ENCODE peak calls at places on chromosome 3, in seven cellular contexts. P, Y, S, L, I, K and V are unnamed samples.

GRCh38 chr3:193010191-193010590 is 92.5 kb upstream of the MB21D2 start:
- DNase-seq in P (no peak), Y (no peak), S (no peak), L (no peak), I (peak), K (no peak), V (no peak)

GRCh38 chr3:124260206-124260915 is 268.4 kb upstream of the ROPN1 start:
- DNase-seq in P (peak), Y (peak), S (no peak), L (no peak), I (peak), K (peak), V (no peak)

GRCh38 chr3:22176911-22177310 is 425.9 kb upstream of the ZNF385D start:
- DNase-seq in P (no peak), Y (no peak), S (no peak), L (no peak), I (no peak), K (no peak), V (no peak)

GRCh38 chr3:29555590-29555989 is 274.7 kb downstream of the RBMS3 start:
- DNase-seq in P (no peak), Y (no peak), S (no peak), L (no peak), I (no peak), K (no peak), V (no peak)

GRCh38 chr3:98893740-98894139 is 7.8 kb downstream of the DCBLD2 start:
- DNase-seq in P (no peak), Y (peak), S (no peak), L (no peak), I (no peak), K (no peak), V (no peak)

GRCh38 chr3:77913524-77914174 is 873.8 kb downstream of the ROBO2 start:
- DNase-seq in P (no peak), Y (no peak), S (no peak), L (no peak), I (no peak), K (no peak), V (no peak)

GRCh38 chr3:14991818-14992612 is 44.6 kb downstream of the NR2C2 start:
- DNase-seq in P (no peak), Y (peak), S (no peak), L (no peak), I (no peak), K (no peak), V (no peak)

GRCh38 chr3:25901796-25902195 is 111.9 kb downstream of the OXSM start:
- DNase-seq in P (no peak), Y (no peak), S (no peak), L (no peak), I (no peak), K (no peak), V (no peak)

GRCh38 chr3:4959180-4959579 is 20.1 kb upstream of the BHLHE40 start:
- DNase-seq in P (no peak), Y (no peak), S (no peak), L (no peak), I (no peak), K (no peak), V (no peak)

GRCh38 chr3:126009181-126009580 is 40.2 kb downstream of the ROPN1B start:
- DNase-seq in P (no peak), Y (no peak), S (no peak), L (no peak), I (no peak), K (no peak), V (no peak)

GRCh38 chr3:136270179-136270578 is 20.0 kb downstream of the PCCB start:
- DNase-seq in P (no peak), Y (no peak), S (no peak), L (no peak), I (no peak), K (no peak), V (no peak)

GRCh38 chr3:7062714-7063113 is 201.8 kb downstream of the GRM7 start:
- DNase-seq in P (no peak), Y (no peak), S (no peak), L (no peak), I (no peak), K (no peak), V (no peak)

GRCh38 chr3:142723968-142724681 is at the start of gene TRPC1:
- DNase-seq in P (peak), Y (peak), S (peak), L (peak), I (peak), K (peak), V (peak)
- TF ChIP-seq POLR2A in P (peak), Y (peak), S (no peak), L (peak), I (peak), K (peak), V (peak)

GRCh38 chr3:168096210-168096795 is 579 bp upstream of the GOLIM4 start:
- DNase-seq in P (peak), Y (peak), S (peak), L (no peak), I (peak), K (peak), V (peak)
- TF ChIP-seq POLR2A in P (peak), Y (no peak), S (no peak), L (no peak), I (no peak), K (no peak), V (no peak)

DNA sequence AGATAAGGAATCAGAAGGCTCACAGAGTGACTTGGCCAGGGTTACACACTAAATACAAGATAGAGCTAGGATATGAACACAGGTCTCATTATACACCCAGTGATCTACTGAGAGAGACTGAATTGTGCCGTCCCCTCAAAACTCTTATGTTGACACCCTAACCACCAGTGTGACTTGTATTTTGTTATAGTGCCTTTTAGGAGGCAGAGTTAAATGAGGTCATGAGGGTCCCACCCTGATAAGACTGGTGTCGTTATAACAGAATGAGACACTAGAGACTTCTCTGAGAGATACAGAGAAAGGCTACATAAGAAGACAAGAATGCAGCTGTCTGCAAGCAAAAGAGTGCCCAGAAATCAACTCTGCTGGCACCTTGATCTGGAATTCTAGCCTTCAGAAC is 12.6 kb downstream of the KPNA1 start:
- DNase-seq in P (no peak), Y (no peak), S (no peak), L (no peak), I (no peak), K (no peak), V (no peak)
- TF ChIP-seq POLR2A in P (no peak), Y (no peak), S (no peak), L (no peak), I (no peak), K (no peak), V (no peak)

GRCh38 chr3:43620953-43621405 is 832 bp downstream of the ANO10 start:
- DNase-seq in P (no peak), Y (peak), S (no peak), L (no peak), I (no peak), K (no peak), V (no peak)

GRCh38 chr3:43619593-43619992 is 2.2 kb downstream of the ANO10 start:
- DNase-seq in P (no peak), Y (no peak), S (no peak), L (no peak), I (no peak), K (no peak), V (no peak)

GRCh38 chr3:43621974-43622739 is at the start of gene ANO10:
- DNase-seq in P (peak), Y (peak), S (peak), L (peak), I (peak), K (peak), V (peak)

GRCh38 chr3:43624619-43625305 is 3.0 kb upstream of the ANO10 start:
- DNase-seq in P (no peak), Y (no peak), S (no peak), L (no peak), I (no peak), K (no peak), V (no peak)

GRCh38 chr3:43621406-43621973 is 321 bp downstream of the ANO10 start:
- DNase-seq in P (no peak), Y (no peak), S (no peak), L (no peak), I (peak), K (peak), V (peak)
- TF ChIP-seq POLR2A in P (no peak), Y (no peak), S (no peak), L (no peak), I (no peak), K (peak), V (peak)

GRCh38 chr3:71053495-71053894 is 530.0 kb downstream of the FOXP1 start:
- DNase-seq in P (no peak), Y (no peak), S (no peak), L (no peak), I (no peak), K (no peak), V (no peak)

GRCh38 chr3:71055602-71056001 is 527.9 kb downstream of the FOXP1 start:
- DNase-seq in P (peak), Y (peak), S (no peak), L (no peak), I (no peak), K (no peak), V (no peak)

GRCh38 chr3:71057526-71057894 is 526.0 kb downstream of the FOXP1 start:
- DNase-seq in P (no peak), Y (peak), S (no peak), L (no peak), I (no peak), K (no peak), V (no peak)

GRCh38 chr3:71054312-71054711 is 529.2 kb downstream of the FOXP1 start:
- DNase-seq in P (no peak), Y (no peak), S (no peak), L (no peak), I (no peak), K (no peak), V (no peak)

DNA sequence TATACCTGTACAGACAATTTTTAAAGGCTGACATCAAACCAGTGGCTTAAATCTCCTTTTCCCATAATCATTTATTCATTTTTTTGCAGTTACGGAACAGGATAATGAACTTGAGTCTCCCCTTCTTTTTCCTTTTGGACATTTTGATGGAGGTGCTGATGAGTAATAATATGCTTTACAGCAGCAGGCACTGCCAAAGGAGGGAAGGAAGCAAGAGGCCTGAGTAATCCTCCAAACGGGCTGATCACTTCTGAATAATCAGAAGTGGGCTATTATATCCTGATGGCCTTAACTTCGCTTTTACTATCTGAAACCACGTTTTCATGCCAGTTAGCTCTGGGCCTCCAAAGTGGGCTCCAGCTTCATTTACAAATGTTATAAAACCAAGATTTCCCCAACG is 527.2 kb downstream of the FOXP1 start:
- DNase-seq in P (no peak), Y (peak), S (no peak), L (no peak), I (no peak), K (no peak), V (no peak)
- TF ChIP-seq POLR2A in P (no peak), Y (no peak), S (no peak), L (no peak), I (no peak), K (no peak), V (no peak)

GRCh38 chr3:194588741-194589140 is 44.5 kb downstream of the TMEM44 start:
- DNase-seq in P (no peak), Y (peak), S (no peak), L (no peak), I (no peak), K (no peak), V (no peak)

GRCh38 chr3:194587438-194587931 is 45.7 kb downstream of the TMEM44 start:
- DNase-seq in P (no peak), Y (peak), S (no peak), L (no peak), I (peak), K (peak), V (no peak)

GRCh38 chr3:194588236-194588635 is 45.0 kb downstream of the TMEM44 start:
- DNase-seq in P (no peak), Y (no peak), S (no peak), L (no peak), I (no peak), K (no peak), V (no peak)

GRCh38 chr3:194585880-194586281 is 47.3 kb downstream of the TMEM44 start:
- DNase-seq in P (no peak), Y (no peak), S (no peak), L (no peak), I (no peak), K (no peak), V (no peak)

DNA sequence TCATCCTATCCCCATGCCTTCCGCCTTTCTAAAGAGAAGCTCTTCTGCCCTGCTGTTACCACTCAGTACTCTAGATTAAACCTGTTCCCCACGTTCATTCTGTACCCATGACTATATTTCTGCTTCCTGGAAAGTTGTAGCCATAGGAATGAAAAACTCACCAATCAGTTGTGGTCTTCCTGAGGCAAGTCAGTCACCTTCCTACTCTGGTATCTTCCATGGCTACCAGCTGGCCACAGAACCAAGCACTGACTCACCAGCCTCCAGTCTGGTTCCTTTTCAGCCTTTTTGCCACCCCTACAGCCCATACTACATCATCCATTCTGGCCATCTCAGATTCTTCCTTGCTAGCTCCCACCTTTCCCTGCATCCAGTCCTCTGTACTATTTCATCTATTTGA is 46.4 kb downstream of the TMEM44 start:
- DNase-seq in P (no peak), Y (peak), S (no peak), L (no peak), I (no peak), K (no peak), V (no peak)
- TF ChIP-seq POLR2A in P (no peak), Y (no peak), S (no peak), L (no peak), I (no peak), K (no peak), V (no peak)

GRCh38 chr3:107522510-107523360 is at the start of gene BBX:
- DNase-seq in P (peak), Y (peak), S (peak), L (peak), I (peak), K (peak), V (peak)
- TF ChIP-seq POLR2A in P (peak), Y (no peak), S (no peak), L (peak), I (peak), K (peak), V (peak)

GRCh38 chr3:138939563-138940241 is 7.2 kb downstream of the FOXL2 start:
- DNase-seq in P (no peak), Y (no peak), S (no peak), L (no peak), I (no peak), K (no peak), V (no peak)
- TF ChIP-seq POLR2A in P (no peak), Y (no peak), S (no peak), L (no peak), I (no peak), K (no peak), V (no peak)

GRCh38 chr3:178255315-178255714 is 280.9 kb upstream of the KCNMB2 start:
- DNase-seq in P (no peak), Y (peak), S (no peak), L (no peak), I (no peak), K (no peak), V (no peak)
- TF ChIP-seq POLR2A in P (no peak), Y (no peak), S (no peak), L (no peak), I (no peak), K (no peak), V (no peak)